ENCODE peak calls at places on chromosomes 11 and 22, in four cellular contexts. P is HepG2, A is H1, G is GM12878. T is an unnamed sample.

GRCh38 chr11:23995891-23996290 is 501.0 kb upstream of the LUZP2 start:
- DNase-seq in G (no peak), P (no peak), A (no peak), T (no peak)

GRCh38 chr22:32050678-32051515 is 7.8 kb downstream of the SLC5A1 start:
- DNase-seq in G (peak; percentile 63), A (no peak), P (peak; percentile 20), T (no peak)

GRCh38 chr11:79157738-79158137 is 283.1 kb downstream of the TENM4 start:
- DNase-seq in A (no peak), P (no peak), G (no peak), T (no peak)

GRCh38 chr11:96337541-96338530 is 5.2 kb downstream of the MAML2 start:
- DNase-seq in P (no peak), G (no peak), A (no peak), T (no peak)

GRCh38 chr11:10488581-10489443 is 33.7 kb downstream of the AMPD3 start:
- DNase-seq in G (peak; percentile 63), P (no peak), A (no peak), T (no peak)

GRCh38 chr11:116379185-116379828 is 393.5 kb downstream of the BUD13 start:
- DNase-seq in G (no peak), P (peak; percentile 21), A (no peak), T (no peak)

GRCh38 chr11:73989156-73989555 is 6.5 kb upstream of the UCP2 start:
- DNase-seq in G (no peak), P (no peak), A (no peak), T (no peak)

GRCh38 chr11:44530413-44531115 is 34.9 kb upstream of the CD82 start:
- DNase-seq in P (no peak), G (no peak), A (no peak), T (no peak)

GRCh38 chr22:43789452-43789851 is 22.7 kb downstream of the EFCAB6 start:
- DNase-seq in A (no peak), P (no peak), G (no peak), T (no peak)

GRCh38 chr11:65435981-65436411 is 13.4 kb downstream of the NEAT1 start:
- DNase-seq in A (no peak), G (no peak), P (no peak), T (no peak)

GRCh38 chr11:117986981-117987495 is 844 bp downstream of the IL10RA start:
- DNase-seq in G (peak; percentile 92), P (no peak), A (no peak), T (no peak)

GRCh38 chr11:57798905-57799559 is 37.4 kb downstream of the CTNND1 start:
- DNase-seq in G (no peak), P (peak; percentile 69), A (no peak), T (no peak)

GRCh38 chr11:26953770-26954392 is 40.0 kb upstream of the FIBIN start:
- DNase-seq in A (no peak), G (no peak), P (no peak), T (no peak)

GRCh38 chr11:29214833-29215232 is 802.0 kb downstream of the KCNA4 start:
- DNase-seq in A (no peak), G (no peak), P (no peak), T (no peak)

GRCh38 chr22:34429314-34429713 is 509.0 kb upstream of the LARGE1 start:
- DNase-seq in A (no peak), G (no peak), P (no peak), T (no peak)

GRCh38 chr22:40040927-40041326 is 46.2 kb downstream of the FAM83F start:
- DNase-seq in P (no peak), G (no peak), A (no peak), T (no peak)

GRCh38 chr11:48019230-48019584 is 38.8 kb downstream of the PTPRJ start:
- DNase-seq in A (no peak), P (no peak), G (no peak), T (no peak)

GRCh38 chr11:7523416-7524210 is 9.8 kb downstream of the PPFIBP2 start:
- DNase-seq in A (no peak), G (no peak), P (no peak), T (no peak)

GRCh38 chr11:70164705-70165104 is 38.4 kb upstream of the FADD start:
- DNase-seq in P (no peak), A (no peak), G (no peak), T (no peak)

GRCh38 chr22:48603621-48604320 is 1223.9 kb downstream of the BRD1 start:
- DNase-seq in A (no peak), P (no peak), G (no peak), T (no peak)

GRCh38 chr22:48607901-48608650 is 1219.6 kb downstream of the BRD1 start:
- DNase-seq in P (no peak), G (no peak), A (no peak), T (no peak)

GRCh38 chr22:48605125-48605524 is 1222.5 kb downstream of the BRD1 start:
- DNase-seq in P (no peak), G (no peak), A (no peak), T (no peak)

GRCh38 chr22:48606684-48607307 is 1220.9 kb downstream of the BRD1 start:
- DNase-seq in P (no peak), A (no peak), G (no peak), T (no peak)

GRCh38 chr22:48605856-48606255 is 1221.8 kb downstream of the BRD1 start:
- DNase-seq in A (no peak), P (peak; percentile 38), G (no peak), T (no peak)
- H3K4me3 ChIP-seq in A (no peak overlapping the region), P (no peak overlapping the region), G (no peak overlapping the region), T (no peak overlapping the region)

GRCh38 chr11:120128392-120129172 is 9.3 kb downstream of the TRIM29 start:
- DNase-seq in P (peak; percentile 18), G (no peak), A (no peak), T (no peak)
- TF ChIP-seq SUZ12 in P (no peak), G (no peak), A (no peak), T (no peak)

DNA sequence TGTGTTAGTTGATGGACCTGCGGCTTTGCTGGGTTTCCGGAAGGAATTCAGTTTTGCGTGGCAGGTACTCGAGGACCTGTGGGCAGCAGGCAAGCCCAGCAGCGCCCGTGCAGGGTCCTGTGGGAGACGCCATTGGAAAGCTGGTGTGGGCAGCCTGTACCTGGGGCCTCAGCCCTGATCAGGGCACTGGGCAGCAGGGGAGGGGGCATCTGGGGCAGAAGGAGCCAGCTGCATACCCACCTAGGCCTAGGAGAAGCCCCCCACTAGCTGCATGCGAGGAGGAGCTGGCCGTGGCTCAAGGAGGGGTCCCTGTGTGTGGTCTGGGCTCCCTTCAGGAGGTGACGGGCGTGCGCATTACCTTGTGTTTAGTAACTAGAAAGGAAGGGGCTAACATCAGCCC is 7.4 kb upstream of the TRMU start:
- DNase-seq in A (no peak), P (no peak), G (no peak), T (no peak)
- H3K9me3 ChIP-seq in A (no peaks in the 10 kb centered on the region), P (no peaks in the 10 kb centered on the region), G (no peaks in the 10 kb centered on the region), T (no peaks in the 10 kb centered on the region)

GRCh38 chr11:19816817-19817216 is 104.2 kb downstream of the NAV2 start:
- DNase-seq in G (no peak), A (no peak), P (no peak), T (peak; percentile 40)
- H3K4me3 ChIP-seq in G (no peak overlapping the region), A (peak overlapping the region; percentile 46), P (no peak overlapping the region), T (no peak overlapping the region)